ENCODE peak calls at places on chromosomes 1 and 21, in seven cellular contexts. Q, E, K, L, S, B and T are unnamed samples.

GRCh38 chr1:6205849-6206845 is at the start of gene RNF207:
- DNase-seq in B (peak), E (peak), Q (peak), S (peak), L (no peak), K (peak), T (peak)

GRCh38 chr1:87279966-87280535 is 48.6 kb upstream of the LMO4 start:
- DNase-seq in K (no peak), B (no peak), E (peak), Q (no peak), L (no peak), S (no peak), T (no peak)

GRCh38 chr21:44579056-44579832 is 1.2 kb downstream of the KRTAP10-5 start:
- DNase-seq in Q (no peak), L (no peak), B (no peak), K (no peak), S (no peak), E (no peak), T (no peak)

GRCh38 chr21:15444118-15444960 is 285.4 kb upstream of the USP25 start:
- DNase-seq in S (no peak), Q (no peak), E (no peak), B (no peak), L (no peak), K (no peak), T (no peak)

GRCh38 chr1:190439447-190439846 is 38.2 kb downstream of the BRINP3 start:
- DNase-seq in E (no peak), L (no peak), B (no peak), S (no peak), K (no peak), Q (no peak), T (no peak)

GRCh38 chr1:43566382-43567035 is 35.8 kb downstream of the PTPRF start:
- DNase-seq in E (no peak), Q (no peak), K (no peak), L (no peak), S (no peak), B (no peak), T (no peak)

GRCh38 chr1:226971765-226972164 is 31.7 kb downstream of the COQ8A start:
- DNase-seq in Q (no peak), K (no peak), B (no peak), E (no peak), L (no peak), S (no peak), T (no peak)

GRCh38 chr1:240965581-240966091 is 353.7 kb upstream of the GREM2 start:
- DNase-seq in S (no peak), B (no peak), K (no peak), E (no peak), L (no peak), Q (no peak), T (peak)

GRCh38 chr1:69710484-69710883 is 142.8 kb downstream of the LRRC7 start:
- DNase-seq in E (no peak), L (no peak), Q (no peak), S (no peak), K (no peak), B (no peak), T (no peak)

GRCh38 chr21:39788383-39788782 is 43.4 kb downstream of the IGSF5 start:
- DNase-seq in L (peak), B (no peak), S (peak), K (peak), Q (peak), E (peak), T (peak)

GRCh38 chr21:39661121-39661520 is 48.4 kb downstream of the B3GALT5 start:
- DNase-seq in L (no peak), E (no peak), Q (no peak), K (no peak), B (no peak), S (no peak), T (no peak)

GRCh38 chr1:27581823-27582243 is 22.1 kb downstream of the AHDC1 start:
- DNase-seq in Q (no peak), L (no peak), K (no peak), E (no peak), B (no peak), S (no peak), T (no peak)

GRCh38 chr1:210344706-210345105 is 16.0 kb downstream of the HHAT start:
- DNase-seq in E (no peak), K (no peak), B (no peak), Q (no peak), S (no peak), L (no peak), T (no peak)

GRCh38 chr1:210339500-210339899 is 10.8 kb downstream of the HHAT start:
- DNase-seq in K (no peak), L (no peak), B (no peak), E (no peak), Q (no peak), S (no peak), T (no peak)

GRCh38 chr1:210342986-210343780 is 14.5 kb downstream of the HHAT start:
- DNase-seq in L (no peak), K (no peak), S (no peak), B (peak), Q (no peak), E (no peak), T (no peak)

GRCh38 chr1:210340311-210340710 is 11.6 kb downstream of the HHAT start:
- DNase-seq in B (no peak), E (no peak), K (no peak), S (no peak), Q (no peak), L (no peak), T (no peak)

GRCh38 chr1:210340751-210341328 is 12.1 kb downstream of the HHAT start:
- DNase-seq in K (no peak), Q (no peak), S (no peak), B (no peak), E (no peak), L (no peak), T (no peak)
- TF ChIP-seq CTCF in K (no peak), Q (no peak), S (no peak), B (no peak), E (no peak), L (no peak), T (no peak)

GRCh38 chr1:68600049-68600661 is 103.3 kb upstream of the DEPDC1 start:
- DNase-seq in S (peak), B (no peak), Q (peak), K (peak), E (no peak), L (no peak), T (peak)
- TF ChIP-seq CTCF in S (peak), B (peak), Q (peak), K (peak), E (peak), L (peak), T (peak)

GRCh38 chr1:179177614-179178013 is 51.9 kb downstream of the ABL2 start:
- DNase-seq in K (no peak), E (no peak), Q (no peak), L (no peak), B (no peak), S (no peak), T (no peak)
- TF ChIP-seq CTCF in K (no peak), E (no peak), Q (no peak), L (no peak), B (no peak), S (no peak), T (no peak)

DNA sequence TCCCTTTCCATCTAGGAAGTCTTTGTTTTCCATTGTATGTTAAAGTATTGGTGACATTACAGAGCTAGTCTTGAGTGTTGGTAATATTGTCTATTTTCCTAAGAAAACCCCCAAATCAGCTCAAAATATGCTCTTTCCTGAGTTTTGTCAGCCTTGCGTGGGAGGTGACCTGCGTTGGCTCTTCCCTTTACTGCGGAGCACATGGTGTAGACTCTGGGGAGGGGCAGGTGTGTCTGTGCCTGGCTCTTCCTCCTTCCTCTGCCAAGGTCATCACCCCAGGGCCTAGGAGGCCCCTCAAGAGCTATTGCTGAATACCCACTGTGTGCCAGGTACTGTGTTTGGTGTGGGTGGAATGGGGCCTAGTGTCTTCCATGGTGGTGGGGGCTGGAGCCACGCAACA is 33.4 kb downstream of the CACNA1E start:
- DNase-seq in E (no peak), Q (no peak), K (no peak), L (no peak), B (no peak), S (no peak), T (no peak)
- TF ChIP-seq CTCF in E (no peak), Q (no peak), K (no peak), L (no peak), B (no peak), S (no peak), T (no peak)

DNA sequence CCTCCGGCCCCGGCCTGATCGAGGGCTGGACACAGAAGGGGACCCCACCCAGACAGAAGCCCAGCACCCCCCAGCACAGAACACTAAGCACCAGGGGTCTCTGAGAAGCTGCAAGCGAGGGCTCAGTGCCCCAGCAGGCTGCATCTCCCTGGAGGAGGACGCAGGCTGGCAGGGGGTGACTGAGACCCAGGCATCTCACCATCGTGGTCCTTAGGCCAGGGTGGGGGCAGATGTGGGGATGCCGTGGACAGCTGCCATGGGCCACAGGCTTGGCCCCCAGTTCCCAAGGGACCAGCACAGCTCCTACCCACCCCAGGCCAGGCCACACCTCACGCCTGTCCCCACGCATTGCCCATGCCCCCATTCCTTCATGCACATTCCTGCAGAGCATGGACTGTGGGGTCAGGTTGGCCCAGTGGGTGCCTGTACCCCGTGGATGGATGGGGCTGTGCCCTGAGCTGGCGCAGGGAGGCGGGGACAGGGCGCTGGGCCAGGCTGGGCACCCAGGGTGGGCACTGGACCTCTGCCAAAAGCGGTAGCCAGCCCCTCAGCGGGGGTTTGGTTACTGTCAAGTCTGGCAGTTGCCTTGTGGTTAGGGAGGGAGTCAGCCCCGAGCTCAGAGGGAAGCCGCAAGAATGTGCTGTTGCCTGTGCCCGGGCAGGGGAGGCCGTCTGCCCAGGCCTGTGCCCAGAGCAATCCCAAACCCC is 61.5 kb downstream of the ARHGEF16 start:
- DNase-seq in L (peak), K (no peak), B (no peak), S (no peak), E (peak), Q (no peak), T (no peak)
- TF ChIP-seq CTCF in L (no peak), K (no peak), B (no peak), S (no peak), E (no peak), Q (no peak), T (no peak)